ENCODE peak calls at places on chromosomes 13 and 19, in six cellular contexts. Q is IMR-90, P is body of pancreas, N is tibial nerve, C is breast epithelium, E is transverse colon. F is an unnamed sample.

GRCh38 chr13:102686024-102686423 is 8.8 kb downstream of the METTL21C start:
- DNase-seq in Q (no peak), P (no peak), N (peak; percentile 2), C (no peak), E (no peak), F (no peak)

GRCh38 chr13:77563110-77563509 is 27.6 kb downstream of the SCEL start:
- DNase-seq in Q (peak; percentile 17), P (no peak), N (no peak), C (no peak), E (no peak), F (no peak)

GRCh38 chr13:113584870-113585671 is 518 bp downstream of the TFDP1 start:
- DNase-seq in Q (no peak), P (no peak), N (no peak), C (no peak), E (peak; percentile 17), F (peak; percentile 13)

GRCh38 chr19:48933382-48933932 is at the start of gene DHDH:
- DNase-seq in Q (peak; percentile 42), P (peak; percentile 83), N (no peak), C (peak; percentile 65), E (peak; percentile 91), F (peak; percentile 71)

GRCh38 chr19:21084343-21084742 is 2.3 kb downstream of the ZNF714 start:
- DNase-seq in Q (peak; percentile 79), P (no peak), N (no peak), C (no peak), E (no peak), F (no peak)

GRCh38 chr19:50214699-50215543 is 11.5 kb downstream of the MYH14 start:
- DNase-seq in Q (no peak), P (peak; percentile 55), N (no peak), C (peak; percentile 89), E (peak; percentile 90), F (no peak)

GRCh38 chr13:27425918-27426630 is 1.7 kb downstream of the GTF3A start:
- DNase-seq in Q (peak; percentile 69), P (peak; percentile 74), N (peak; percentile 68), C (peak; percentile 63), E (peak; percentile 88), F (peak; percentile 54)

GRCh38 chr19:10093295-10094186 is 7.4 kb downstream of the SHFL start:
- DNase-seq in Q (no peak), P (no peak), N (no peak), C (no peak), E (no peak), F (no peak)

GRCh38 chr19:38031423-38031770 is 124.4 kb downstream of the SIPA1L3 start:
- DNase-seq in Q (peak; percentile 87), P (no peak), N (no peak), C (no peak), E (no peak), F (no peak)

GRCh38 chr13:97212540-97213146 is 9.5 kb upstream of the MBNL2 start:
- DNase-seq in Q (peak; percentile 49), P (peak; percentile 37), N (no peak), C (no peak), E (peak; percentile 36), F (no peak)

GRCh38 chr19:31092189-31092753 is 257.0 kb downstream of the TSHZ3 start:
- DNase-seq in Q (no peak), P (no peak), N (no peak), C (no peak), E (no peak), F (no peak)

GRCh38 chr13:99398071-99398470 is 90.9 kb upstream of the GPR183 start:
- DNase-seq in Q (no peak), P (no peak), N (no peak), C (no peak), E (no peak), F (no peak)

DNA sequence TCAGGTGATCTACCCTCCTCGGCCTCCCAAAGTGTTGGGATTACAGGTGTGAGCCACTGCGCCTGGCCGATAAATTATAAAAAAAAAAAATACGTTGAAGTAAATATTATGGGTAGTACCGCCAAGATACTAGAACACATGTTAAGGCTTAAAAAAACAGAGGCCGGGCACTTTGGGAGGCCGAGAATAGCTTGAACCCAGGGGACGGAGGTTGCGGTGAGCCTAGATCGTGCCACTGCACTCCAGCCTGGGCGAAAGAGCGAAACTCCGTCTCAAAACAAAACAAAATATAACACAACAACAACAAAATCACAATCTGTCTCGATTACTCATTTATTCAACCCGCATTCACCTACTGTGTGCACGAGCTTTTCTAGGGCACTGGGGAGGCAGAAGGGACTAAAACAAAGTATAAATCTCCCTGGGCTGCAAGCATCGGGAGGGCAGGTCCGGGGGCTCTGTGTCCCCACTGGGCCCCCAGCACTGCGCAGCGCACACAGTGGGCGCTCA is 1.3 kb upstream of the BICRA start:
- DNase-seq in Q (no peak), P (no peak), N (no peak), C (no peak), E (no peak), F (no peak)
- H3K4me3 ChIP-seq in Q (peak overlapping the region; percentile 95), P (peak overlapping the region; percentile 91), N (peak overlapping the region; percentile 88), C (peak overlapping the region; percentile 86), E (peak overlapping the region; percentile 85), F (peak overlapping the region; percentile 95)

GRCh38 chr19:6530385-6531162 is at the start of gene TNFSF9:
- DNase-seq in Q (peak; percentile 59), P (peak; percentile 90), N (peak; percentile 94), C (peak; percentile 72), E (peak; percentile 94), F (peak; percentile 80)
- TF ChIP-seq POLR2A in Q (no peak), P (peak; percentile 54), N (peak; percentile 84), C (no peak), E (peak; percentile 68), F (peak; percentile 87)

GRCh38 chr19:15243236-15243957 is 11.1 kb upstream of the EPHX3 start:
- DNase-seq in Q (no peak), P (no peak), N (no peak), C (no peak), E (no peak), F (no peak)

GRCh38 chr19:15244808-15245207 is 12.6 kb upstream of the EPHX3 start:
- DNase-seq in Q (no peak), P (no peak), N (no peak), C (no peak), E (no peak), F (no peak)

GRCh38 chr19:15245370-15246197 is 13.3 kb upstream of the EPHX3 start:
- DNase-seq in Q (no peak), P (no peak), N (no peak), C (no peak), E (no peak), F (no peak)

GRCh38 chr19:15246198-15246481 is 13.9 kb upstream of the EPHX3 start:
- DNase-seq in Q (no peak), P (no peak), N (no peak), C (no peak), E (no peak), F (no peak)

DNA sequence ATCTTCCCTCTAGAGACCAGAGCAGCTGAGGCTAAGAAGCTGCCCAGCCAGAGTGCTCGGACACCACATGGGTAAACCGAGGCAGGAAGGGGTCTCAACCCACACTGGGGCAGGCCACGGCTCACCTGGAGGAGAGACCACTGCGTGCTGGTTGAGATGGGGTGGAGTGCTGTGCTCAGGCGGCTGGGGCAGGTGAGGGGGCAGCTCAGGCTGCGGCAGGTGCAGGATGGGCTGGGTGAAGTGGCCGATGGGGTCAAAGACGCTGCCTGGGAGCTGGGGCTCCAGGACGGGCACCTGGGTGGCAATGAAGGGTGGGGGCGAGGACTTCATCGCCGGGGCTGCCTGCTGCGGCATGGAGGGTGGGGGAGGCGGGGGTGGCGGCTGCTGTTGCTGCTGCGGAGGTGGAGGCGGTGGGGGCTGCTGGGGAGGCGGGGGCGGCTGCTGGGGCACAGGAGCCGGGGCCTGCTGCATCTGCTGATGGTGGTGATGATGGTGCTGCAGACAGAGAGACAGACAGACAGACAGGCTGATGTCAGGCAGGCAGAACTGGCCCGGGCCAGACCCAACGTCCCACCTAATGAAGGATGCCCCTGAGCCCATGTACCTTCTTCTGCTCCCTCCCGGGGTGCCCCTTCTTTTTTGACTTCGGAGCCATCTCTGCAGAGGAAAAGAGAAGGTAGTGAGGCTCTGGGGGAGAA is 12.0 kb upstream of the EPHX3 start:
- DNase-seq in Q (no peak), P (no peak), N (no peak), C (no peak), E (no peak), F (no peak)
- H3K36me3 ChIP-seq in Q (peaks cover 71% of the 10 kb centered on the region), P (peaks cover 34% of the 10 kb centered on the region), N (peaks cover 25% of the 10 kb centered on the region), C (no peaks in the 10 kb centered on the region), E (no peaks in the 10 kb centered on the region), F (no peaks in the 10 kb centered on the region)

GRCh38 chr19:35207391-35207871 is 21.1 kb downstream of the FAM187B start:
- DNase-seq in Q (no peak), P (no peak), N (no peak), C (no peak), E (no peak), F (no peak)

GRCh38 chr19:35206379-35206778 is 22.2 kb downstream of the FAM187B start:
- DNase-seq in Q (no peak), P (no peak), N (no peak), C (no peak), E (peak; percentile 46), F (no peak)

GRCh38 chr19:35204799-35205732 is 23.5 kb downstream of the FAM187B start:
- DNase-seq in Q (no peak), P (no peak), N (peak; percentile 28), C (no peak), E (peak; percentile 58), F (no peak)

GRCh38 chr19:35206855-35207254 is 21.7 kb downstream of the FAM187B start:
- DNase-seq in Q (no peak), P (no peak), N (no peak), C (no peak), E (no peak), F (no peak)

GRCh38 chr19:35205733-35206323 is 22.7 kb downstream of the FAM187B start:
- DNase-seq in Q (no peak), P (no peak), N (no peak), C (no peak), E (no peak), F (no peak)
- H3K4me3 ChIP-seq in Q (no peak overlapping the region), P (no peak overlapping the region), N (no peak overlapping the region), C (no peak overlapping the region), E (no peak overlapping the region), F (no peak overlapping the region)

DNA sequence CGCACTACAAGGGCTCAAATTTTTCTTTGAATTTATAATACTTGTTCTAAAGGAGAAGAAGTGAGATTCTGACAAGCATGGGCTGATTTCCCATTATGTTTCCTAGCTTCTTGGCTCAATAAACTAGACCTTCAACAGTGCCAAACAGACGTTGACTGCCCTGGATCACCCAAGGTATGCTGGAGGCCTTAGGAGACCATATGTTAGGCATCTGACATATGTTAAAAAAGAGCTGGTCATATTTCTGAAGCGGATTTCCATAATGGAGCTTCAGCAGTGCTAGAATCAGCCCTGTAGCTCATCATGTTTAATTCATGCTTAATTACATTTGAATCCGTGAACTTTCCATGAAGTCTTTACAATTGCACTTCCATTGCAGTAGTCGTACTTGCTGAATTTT is 653.4 kb downstream of the DIAPH3 start:
- DNase-seq in Q (no peak), P (no peak), N (no peak), C (no peak), E (no peak), F (no peak)
- TF ChIP-seq POLR2A in Q (no peak), P (no peak), N (no peak), C (no peak), E (no peak), F (no peak)

DNA sequence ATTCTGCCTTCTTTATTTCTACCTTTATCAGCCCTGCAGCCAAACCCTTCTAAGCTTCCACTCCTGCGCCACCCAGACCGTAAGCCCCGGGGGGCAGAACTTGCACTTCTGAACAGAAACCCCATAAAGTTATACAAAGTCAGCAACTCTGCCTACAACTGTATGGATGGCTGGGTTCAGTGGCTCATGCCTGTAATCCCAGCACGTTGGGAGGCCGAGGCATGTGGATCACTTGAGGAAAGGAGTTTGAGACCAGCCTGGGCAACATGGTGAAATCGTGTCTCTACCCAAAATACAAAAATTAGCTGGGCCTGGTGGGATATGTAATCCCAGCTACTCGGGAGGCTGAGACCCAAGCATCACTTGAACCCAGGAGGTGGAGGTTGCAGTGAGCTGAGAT is 10.4 kb downstream of the RANBP3 start:
- DNase-seq in Q (no peak), P (no peak), N (no peak), C (no peak), E (no peak), F (no peak)
- H3K36me3 ChIP-seq in Q (peaks cover 11% of the 10 kb centered on the region), P (no peaks in the 10 kb centered on the region), N (no peaks in the 10 kb centered on the region), C (no peaks in the 10 kb centered on the region), E (no peaks in the 10 kb centered on the region), F (no peaks in the 10 kb centered on the region)